ENCODE peak calls at places on chromosome 17, in five cellular contexts. T is GM03348, J is hepatocyte, K is ovary, O is tibial nerve. N is an unnamed sample.

GRCh38 chr17:80034977-80035686 is 540 bp downstream of the TBC1D16 start:
- DNase-seq in T (peak), J (peak), K (peak), O (no peak), N (peak)

GRCh38 chr17:67246648-67247415 is 1.8 kb upstream of the HELZ start:
- DNase-seq in T (no peak), J (peak), K (peak), O (no peak), N (no peak)

GRCh38 chr17:42189651-42189965 is 4.4 kb upstream of the HCRT start:
- DNase-seq in T (no peak), J (no peak), K (no peak), O (no peak), N (no peak)

GRCh38 chr17:6701719-6702118 is 11.4 kb downstream of the SLC13A5 start:
- DNase-seq in T (peak), J (peak), K (peak), O (no peak), N (no peak)

GRCh38 chr17:55314784-55315491 is 50.2 kb downstream of the HLF start:
- DNase-seq in T (no peak), J (no peak), K (no peak), O (no peak), N (no peak)

GRCh38 chr17:11898526-11899235 is 98.6 kb downstream of the ZNF18 start:
- DNase-seq in T (no peak), J (no peak), K (no peak), O (no peak), N (no peak)

GRCh38 chr17:68591583-68591982 is 9.6 kb downstream of the FAM20A start:
- DNase-seq in T (no peak), J (no peak), K (peak), O (no peak), N (no peak)

GRCh38 chr17:81561494-81561885 is 9.3 kb upstream of the FAAP100 start:
- DNase-seq in T (no peak), J (no peak), K (no peak), O (no peak), N (no peak)

GRCh38 chr17:17564896-17565295 is 26.6 kb downstream of the PEMT start:
- DNase-seq in T (no peak), J (no peak), K (no peak), O (no peak), N (no peak)

GRCh38 chr17:57068222-57068658 is 16.8 kb upstream of the AKAP1 start:
- DNase-seq in T (no peak), J (peak), K (no peak), O (no peak), N (no peak)

GRCh38 chr17:74028717-74029116 is 174.8 kb upstream of the RPL38 start:
- DNase-seq in T (no peak), J (no peak), K (no peak), O (no peak), N (no peak)

GRCh38 chr17:15290186-15290536 is 25.0 kb upstream of the PMP22 start:
- DNase-seq in T (no peak), J (no peak), K (no peak), O (no peak), N (no peak)

GRCh38 chr17:53629188-53629587 is 193.5 kb upstream of the KIF2B start:
- DNase-seq in T (peak), J (no peak), K (no peak), O (no peak), N (no peak)

GRCh38 chr17:78665952-78666920 is 89.0 kb upstream of the DNAH17 start:
- DNase-seq in T (peak), J (peak), K (no peak), O (peak), N (no peak)

GRCh38 chr17:72931163-72931562 is 161.3 kb downstream of the SLC39A11 start:
- DNase-seq in T (no peak), J (no peak), K (no peak), O (no peak), N (no peak)

GRCh38 chr17:65103896-65104295 is 33.3 kb upstream of the RGS9 start:
- DNase-seq in T (no peak), J (no peak), K (no peak), O (no peak), N (no peak)

GRCh38 chr17:1999557-2000251 is 25.4 kb downstream of the RTN4RL1 start:
- DNase-seq in T (peak), J (peak), K (peak), O (no peak), N (no peak)

GRCh38 chr17:79704691-79705090 is 26.1 kb upstream of the ENPP7 start:
- DNase-seq in T (no peak), J (no peak), K (no peak), O (no peak), N (no peak)

GRCh38 chr17:41024702-41025101 is 2.3 kb downstream of the KRTAP1-5 start:
- DNase-seq in T (peak), J (no peak), K (no peak), O (no peak), N (no peak)

GRCh38 chr17:2700491-2701141 is 10.9 kb downstream of the CLUH start:
- DNase-seq in T (no peak), J (no peak), K (peak), O (no peak), N (no peak)

GRCh38 chr17:51258756-51259573 is 884 bp downstream of the MBTD1 start:
- DNase-seq in T (peak), J (peak), K (peak), O (peak), N (no peak)

GRCh38 chr17:7289256-7290032 is 5.0 kb downstream of the YBX2 start:
- DNase-seq in T (no peak), J (no peak), K (no peak), O (no peak), N (no peak)

GRCh38 chr17:82350182-82351030 is 8.6 kb upstream of the TEX19 start:
- DNase-seq in T (no peak), J (no peak), K (no peak), O (no peak), N (no peak)

GRCh38 chr17:78242024-78242742 is 10.8 kb downstream of the TMEM235 start:
- DNase-seq in T (no peak), J (no peak), K (no peak), O (no peak), N (no peak)